ENCODE peak calls at places on chromosomes 13 and 19, in ten cellular contexts. L is RPMI7951, K is left lobe of liver, D is LHCN-M2, G is sigmoid colon, A is substantia nigra, J is non-pigmented ciliary epithelial cell, V is heart left ventricle, B is hypothalamus, Z is HCEC 1CT. C is an unnamed sample.

GRCh38 chr19:1265611-1266115 is 3.5 kb upstream of the CIRBP start:
- DNase-seq in L (peak; percentile 99), K (peak; percentile 63), D (peak; percentile 95), G (peak; percentile 92), A (no peak), J (no peak), V (peak; percentile 87), B (no peak), Z (peak; percentile 79), C (no peak)

GRCh38 chr19:17860993-17861360 is 1.3 kb downstream of the RPL18A start:
- DNase-seq in L (no peak), K (no peak), D (peak; percentile 22), G (no peak), A (no peak), J (no peak), V (no peak), B (no peak), Z (no peak), C (no peak)

GRCh38 chr19:56476671-56477428 is at the start of gene ZNF667:
- DNase-seq in L (peak; percentile 75), K (no peak), D (peak; percentile 48), G (no peak), A (peak; percentile 32), J (peak; percentile 23), V (no peak), B (no peak), Z (no peak), C (no peak)

GRCh38 chr13:51590966-51591627 is 6.8 kb downstream of the WDFY2 start:
- DNase-seq in L (peak; percentile 94), K (no peak), D (peak; percentile 95), G (no peak), A (no peak), J (no peak), V (no peak), B (no peak), Z (peak; percentile 98), C (no peak)

GRCh38 chr19:39424934-39425333 is 10.8 kb downstream of the RPS16 start:
- DNase-seq in L (no peak), K (no peak), D (no peak), G (no peak), A (no peak), J (no peak), V (peak; percentile 49), B (no peak), Z (no peak), C (no peak)

GRCh38 chr19:2360876-2361232 is 789 bp downstream of the TMPRSS9 start:
- DNase-seq in L (no peak), K (no peak), D (no peak), G (no peak), A (no peak), J (no peak), V (no peak), B (no peak), Z (no peak), C (no peak)

GRCh38 chr19:2054763-2055162 is 3.7 kb upstream of the MKNK2 start:
- DNase-seq in L (no peak), K (no peak), D (no peak), G (no peak), A (no peak), J (no peak), V (no peak), B (no peak), Z (no peak), C (no peak)

GRCh38 chr19:55340144-55340783 is 588 bp downstream of the KMT5C start:
- DNase-seq in L (no peak), K (peak; percentile 58), D (no peak), G (no peak), A (peak; percentile 13), J (no peak), V (no peak), B (no peak), Z (no peak), C (no peak)

GRCh38 chr19:45069056-45069455 is 7.2 kb downstream of the ZNF296 start:
- DNase-seq in L (peak; percentile 36), K (no peak), D (no peak), G (no peak), A (no peak), J (no peak), V (peak; percentile 52), B (no peak), Z (no peak), C (no peak)

GRCh38 chr13:26476111-26476743 is 81.3 kb upstream of the WASF3 start:
- DNase-seq in L (peak; percentile 50), K (no peak), D (peak; percentile 49), G (no peak), A (no peak), J (no peak), V (no peak), B (no peak), Z (peak; percentile 16), C (no peak)

GRCh38 chr19:10289167-10289835 is 451 bp upstream of the ICAM5 start:
- DNase-seq in L (peak; percentile 80), K (no peak), D (no peak), G (no peak), A (no peak), J (no peak), V (no peak), B (no peak), Z (peak; percentile 65), C (peak; percentile 25)

GRCh38 chr19:54451997-54452396 is 3.0 kb downstream of the LENG8 start:
- DNase-seq in L (no peak), K (no peak), D (no peak), G (no peak), A (no peak), J (no peak), V (no peak), B (no peak), Z (no peak), C (no peak)

GRCh38 chr13:25372275-25373081 is 704 bp downstream of the ATP8A2 start:
- DNase-seq in L (no peak), K (no peak), D (no peak), G (no peak), A (no peak), J (no peak), V (no peak), B (no peak), Z (no peak), C (no peak)

GRCh38 chr13:95262837-95263381 is 38.3 kb downstream of the ABCC4 start:
- DNase-seq in L (no peak), K (no peak), D (no peak), G (no peak), A (no peak), J (no peak), V (no peak), B (no peak), Z (no peak), C (no peak)

GRCh38 chr13:40613192-40613818 is 53.1 kb downstream of the FOXO1 start:
- DNase-seq in L (no peak), K (no peak), D (no peak), G (peak; percentile 79), A (no peak), J (no peak), V (no peak), B (no peak), Z (no peak), C (peak; percentile 56)

GRCh38 chr13:113883314-113883811 is 19.5 kb upstream of the GAS6 start:
- DNase-seq in L (no peak), K (no peak), D (no peak), G (no peak), A (no peak), J (no peak), V (no peak), B (no peak), Z (no peak), C (no peak)

GRCh38 chr13:38697628-38698333 is 10.9 kb downstream of the FREM2 start:
- DNase-seq in L (no peak), K (no peak), D (no peak), G (no peak), A (no peak), J (no peak), V (no peak), B (no peak), Z (peak; percentile 7), C (no peak)

GRCh38 chr19:19461671-19462622 is 53.4 kb downstream of the TSSK6 start:
- DNase-seq in L (no peak), K (no peak), D (peak; percentile 86), G (peak; percentile 83), A (no peak), J (no peak), V (peak; percentile 82), B (no peak), Z (peak; percentile 13), C (no peak)

GRCh38 chr13:46179576-46180368 is 2.2 kb downstream of the LCP1 start:
- DNase-seq in L (no peak), K (no peak), D (no peak), G (no peak), A (no peak), J (no peak), V (peak; percentile 62), B (no peak), Z (no peak), C (no peak)

GRCh38 chr19:30085394-30085793 is 143.4 kb downstream of the URI1 start:
- DNase-seq in L (no peak), K (no peak), D (no peak), G (no peak), A (no peak), J (no peak), V (peak; percentile 48), B (no peak), Z (no peak), C (no peak)

GRCh38 chr19:13953021-13953531 is 767 bp downstream of the DCAF15 start:
- DNase-seq in L (peak; percentile 80), K (no peak), D (peak; percentile 59), G (peak; percentile 66), A (no peak), J (no peak), V (no peak), B (no peak), Z (peak; percentile 55), C (no peak)

GRCh38 chr19:15436826-15437110 is 13.0 kb downstream of the WIZ start:
- DNase-seq in L (no peak), K (no peak), D (no peak), G (no peak), A (no peak), J (no peak), V (no peak), B (no peak), Z (no peak), C (no peak)

GRCh38 chr13:94233401-94233800 is 246.1 kb downstream of the DCT start:
- DNase-seq in L (peak; percentile 81), K (no peak), D (peak; percentile 97), G (peak; percentile 69), A (no peak), J (peak; percentile 91), V (no peak), B (no peak), Z (peak; percentile 94), C (no peak)

GRCh38 chr19:58228584-58229254 is at the start of gene ZNF544:
- DNase-seq in L (peak; percentile 83), K (peak; percentile 83), D (peak; percentile 78), G (peak; percentile 80), A (peak; percentile 64), J (peak; percentile 19), V (peak; percentile 89), B (peak; percentile 14), Z (peak; percentile 70), C (peak; percentile 52)

GRCh38 chr19:39507715-39508364 is 7.1 kb upstream of the SELENOV start:
- DNase-seq in L (no peak), K (no peak), D (no peak), G (no peak), A (no peak), J (no peak), V (no peak), B (no peak), Z (no peak), C (no peak)

GRCh38 chr19:294819-295686 is 3.9 kb upstream of the PLPP2 start:
- DNase-seq in L (no peak), K (no peak), D (no peak), G (no peak), A (peak; percentile 37), J (no peak), V (peak; percentile 73), B (no peak), Z (no peak), C (no peak)

C was measured in DMS153.